ENCODE peak calls at places on chromosomes 7 and 10, in five cellular contexts. Q is neuronal stem cell, X is H1, V is mesenchymal stem cell, J is H9. D is an unnamed sample.

GRCh38 chr10:94850766-94851165 is 87.7 kb upstream of the CYP2C9 start:
- DNase-seq in Q (no peak), X (no peak), V (no peak), J (no peak), D (no peak)

GRCh38 chr10:100750291-100751210 is 5.2 kb downstream of the PAX2 start:
- DNase-seq in V (no peak), X (no peak), J (no peak), Q (no peak), D (no peak)

GRCh38 chr7:129825554-129826267 is 127.0 kb downstream of the UBE2H start:
- DNase-seq in J (peak), X (no peak), V (peak), Q (peak), D (peak)

GRCh38 chr7:45092100-45092930 is 3.5 kb upstream of the NACAD start:
- DNase-seq in V (peak), J (no peak), X (no peak), Q (no peak), D (peak)

GRCh38 chr7:4774804-4775280 is 581 bp upstream of the AP5Z1 start:
- DNase-seq in X (no peak), J (no peak), V (no peak), Q (no peak), D (peak)

GRCh38 chr7:137669706-137670105 is 177.1 kb downstream of the DGKI start:
- DNase-seq in Q (no peak), J (no peak), V (peak), X (no peak), D (no peak)

GRCh38 chr7:5484921-5485320 is 61.3 kb upstream of the TNRC18 start:
- DNase-seq in Q (no peak), V (no peak), X (no peak), J (no peak), D (no peak)

GRCh38 chr10:61063911-61064310 is 119.9 kb upstream of the RHOBTB1 start:
- DNase-seq in X (no peak), Q (no peak), V (no peak), J (no peak), D (no peak)

GRCh38 chr10:83164134-83164533 is 975.2 kb upstream of the GHITM start:
- DNase-seq in X (no peak), J (no peak), Q (no peak), V (peak), D (no peak)

GRCh38 chr10:18400201-18400910 is 251.0 kb downstream of the NSUN6 start:
- DNase-seq in J (peak), X (no peak), V (no peak), Q (no peak), D (peak)

GRCh38 chr10:37734971-37735370 is 122.4 kb downstream of the ZNF248 start:
- DNase-seq in J (no peak), Q (no peak), X (no peak), V (no peak), D (peak)

GRCh38 chr7:131007439-131008330 is 273.7 kb upstream of the KLF14 start:
- DNase-seq in J (peak), X (no peak), Q (peak), V (peak), D (peak)

GRCh38 chr10:79019961-79020491 is 48.7 kb upstream of the ZMIZ1 start:
- DNase-seq in X (no peak), Q (no peak), J (no peak), V (peak), D (no peak)

GRCh38 chr10:112584276-112584675 is 137.3 kb downstream of the VTI1A start:
- DNase-seq in X (no peak), J (no peak), V (no peak), Q (no peak), D (no peak)

GRCh38 chr7:41706228-41706930 is 3.5 kb upstream of the INHBA start:
- DNase-seq in V (no peak), Q (no peak), X (no peak), J (no peak), D (no peak)

GRCh38 chr10:77073066-77073960 is 564.3 kb downstream of the KCNMA1 start:
- DNase-seq in J (no peak), X (no peak), Q (no peak), V (peak), D (no peak)

GRCh38 chr7:139361523-139361922 is 1.8 kb downstream of the LUC7L2 start:
- DNase-seq in X (no peak), V (no peak), Q (no peak), J (no peak), D (no peak)

GRCh38 chr7:37916673-37917660 is at the start of gene SFRP4:
- DNase-seq in Q (peak), J (peak), X (no peak), V (peak), D (no peak)

GRCh38 chr10:62805139-62806092 is 896 bp downstream of the ADO start:
- DNase-seq in J (peak), Q (peak), X (no peak), V (peak), D (peak)

GRCh38 chr7:100929811-100930174 is 19.5 kb upstream of the MUC3A start:
- DNase-seq in V (no peak), J (no peak), X (no peak), Q (no peak), D (peak)

GRCh38 chr7:100933735-100934134 is 15.6 kb upstream of the MUC3A start:
- DNase-seq in J (peak), X (no peak), V (no peak), Q (no peak), D (no peak)
- H2BK12ac ChIP-seq in J (no peak), X (no peak), V (no peak), Q (no peak), D (no peak)

GRCh38 chr10:10618139-10618538 is 399.5 kb upstream of the CELF2 start:
- DNase-seq in V (no peak), X (no peak), J (no peak), Q (no peak), D (no peak)
- H2BK12ac ChIP-seq in V (no peak), X (no peak), J (no peak), Q (no peak), D (no peak)

GRCh38 chr7:66377045-66377444 is 171.9 kb downstream of the TPST1 start:
- DNase-seq in Q (no peak), V (no peak), J (no peak), X (no peak), D (no peak)

GRCh38 chr7:66366701-66367100 is 161.6 kb downstream of the TPST1 start:
- DNase-seq in X (no peak), Q (no peak), J (no peak), V (no peak), D (no peak)

GRCh38 chr7:66374141-66374540 is 169.0 kb downstream of the TPST1 start:
- DNase-seq in Q (no peak), X (no peak), J (no peak), V (no peak), D (no peak)

GRCh38 chr7:66376264-66376945 is 171.3 kb downstream of the TPST1 start:
- DNase-seq in J (peak), V (no peak), Q (no peak), X (no peak), D (no peak)

DNA sequence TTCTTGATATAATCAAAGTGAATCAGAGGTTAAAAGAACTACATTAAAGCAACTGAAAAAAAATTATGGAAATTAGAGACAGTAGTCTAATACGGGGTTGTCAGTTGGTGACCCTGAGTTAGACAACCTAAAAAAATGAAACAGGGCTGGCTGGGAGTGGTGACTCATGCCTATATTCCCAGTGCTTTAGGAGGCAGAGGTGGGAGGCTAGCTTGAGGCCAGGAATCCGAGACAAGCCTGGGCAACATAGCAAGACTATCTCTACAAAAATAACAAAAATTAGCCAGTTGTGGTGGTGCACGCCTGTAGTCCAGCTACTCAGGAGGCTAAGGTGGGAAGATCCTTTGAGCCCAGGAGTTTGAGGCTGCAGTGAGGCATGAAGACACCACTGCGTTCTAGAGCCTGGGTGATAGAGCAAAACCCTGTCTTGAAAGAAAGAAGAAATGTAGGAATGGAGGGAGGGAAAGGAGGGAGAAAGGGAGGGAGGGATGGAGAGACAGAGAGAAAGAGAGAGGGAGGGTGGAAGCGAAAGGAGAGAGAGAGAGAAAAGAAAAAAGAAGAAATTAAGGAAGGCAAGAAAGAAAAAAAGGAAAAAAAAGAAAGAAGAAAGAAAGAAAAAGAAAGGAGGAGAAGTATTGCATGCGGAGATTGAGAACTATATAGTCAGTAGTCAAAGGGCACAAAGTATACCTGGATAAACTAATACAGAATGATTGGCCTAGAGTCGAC is 166.1 kb downstream of the TPST1 start:
- DNase-seq in X (no peak), J (no peak), V (no peak), Q (no peak), D (peak)
- H2BK12ac ChIP-seq in X (no peak), J (no peak), V (no peak), Q (no peak), D (no peak)

DNA sequence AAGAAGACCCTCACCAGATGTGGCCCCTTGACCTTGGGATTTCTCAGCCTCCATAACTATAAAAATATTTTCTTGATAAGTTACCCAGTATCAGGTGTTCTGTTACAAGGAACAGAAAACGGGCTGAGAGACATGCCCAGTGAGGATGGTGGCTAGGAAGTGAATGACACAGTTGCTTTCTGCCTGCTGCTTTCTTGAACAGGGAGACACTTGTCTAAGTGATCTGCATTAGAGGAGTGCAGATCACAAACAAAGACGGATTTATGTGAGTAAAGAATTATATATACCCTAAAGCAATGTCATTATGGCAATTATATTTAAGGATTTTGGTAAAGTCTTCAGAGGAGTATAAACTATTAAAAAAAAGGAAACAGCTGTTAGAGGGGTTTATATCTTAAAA is 169.2 kb upstream of the AHR start:
- DNase-seq in J (no peak), X (no peak), Q (no peak), V (no peak), D (no peak)
- H2BK12ac ChIP-seq in J (no peak), X (no peak), Q (no peak), V (no peak), D (no peak)

GRCh38 chr10:5961405-5962100 is 15.8 kb downstream of the IL15RA start:
- DNase-seq in X (no peak), Q (no peak), V (no peak), J (peak), D (no peak)
- H2BK12ac ChIP-seq in X (no peak), Q (no peak), V (no peak), J (no peak), D (no peak)

GRCh38 chr10:19985745-19986144 is 169.5 kb downstream of the PLXDC2 start:
- DNase-seq in X (no peak), Q (no peak), J (no peak), V (no peak), D (no peak)
- H2BK12ac ChIP-seq in X (peak), Q (no peak), J (peak), V (no peak), D (no peak)

DNA sequence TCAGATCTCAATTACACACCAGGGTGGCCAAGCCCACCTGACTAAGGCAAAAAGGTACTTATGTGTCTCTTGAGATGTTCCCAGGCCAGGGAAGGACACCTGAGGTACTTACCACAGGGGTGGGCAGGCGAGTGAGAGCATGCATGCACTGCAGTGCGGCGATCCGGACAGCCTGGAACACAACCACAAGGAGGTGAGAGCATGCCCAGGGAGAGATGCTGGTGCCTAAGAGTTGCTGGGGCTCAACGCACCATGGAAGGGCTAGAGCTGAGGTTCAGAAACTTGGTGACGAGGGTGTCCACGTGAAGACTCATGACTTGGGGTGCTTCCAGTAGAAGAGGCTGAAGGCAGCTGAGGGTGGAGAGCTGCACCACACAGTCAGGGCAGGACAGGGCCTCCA is 13.1 kb downstream of the ZDHHC16 start:
- DNase-seq in J (no peak), V (no peak), Q (no peak), X (no peak), D (no peak)
- H2BK12ac ChIP-seq in J (no peak), V (no peak), Q (no peak), X (no peak), D (no peak)

GRCh38 chr10:96285331-96285752 is 14.0 kb upstream of the BLNK start:
- DNase-seq in Q (no peak), V (no peak), X (no peak), J (peak), D (peak)
- H2BK12ac ChIP-seq in Q (no peak), V (no peak), X (no peak), J (no peak), D (peak)

D was measured in trophoblast cell.